ENCODE peak calls at places on chromosomes 11 and 22, in six cellular contexts. A is kidney epithelial cell, R is sigmoid colon, P is pancreas, O is psoas muscle, I is gastrocnemius medialis. Q is an unnamed sample.

GRCh38 chr22:17862646-17863181 is 88.4 kb upstream of the BID start:
- DNase-seq in A (no peak), R (no peak), P (no peak), O (no peak), I (no peak), Q (no peak)

GRCh38 chr22:44018594-44018993 is 5.5 kb upstream of the PARVB start:
- DNase-seq in A (no peak), R (no peak), P (no peak), O (no peak), I (no peak), Q (no peak)

GRCh38 chr11:12048936-12049790 is 40.7 kb upstream of the DKK3 start:
- DNase-seq in A (no peak), R (no peak), P (no peak), O (no peak), I (no peak), Q (no peak)

GRCh38 chr11:57977709-57978108 is 46.0 kb upstream of the OR9Q1 start:
- DNase-seq in A (no peak), R (no peak), P (peak), O (no peak), I (no peak), Q (no peak)

GRCh38 chr11:74319139-74319538 is 7.7 kb upstream of the P4HA3 start:
- DNase-seq in A (peak), R (no peak), P (no peak), O (no peak), I (no peak), Q (peak)

GRCh38 chr22:44998296-44998695 is 11.5 kb downstream of the PHF21B start:
- DNase-seq in A (no peak), R (no peak), P (no peak), O (no peak), I (no peak), Q (no peak)

GRCh38 chr11:126821832-126822231 is 178.7 kb downstream of the KIRREL3 start:
- DNase-seq in A (no peak), R (no peak), P (no peak), O (no peak), I (no peak), Q (no peak)

GRCh38 chr22:19291218-19291579 is 320 bp downstream of the CLTCL1 start:
- DNase-seq in A (no peak), R (peak), P (peak), O (peak), I (no peak), Q (no peak)

GRCh38 chr11:88799749-88800500 is 265.9 kb downstream of the GRM5 start:
- DNase-seq in A (no peak), R (no peak), P (no peak), O (no peak), I (no peak), Q (no peak)

GRCh38 chr11:12207384-12208150 is 97.2 kb downstream of the MICAL2 start:
- DNase-seq in A (peak), R (no peak), P (no peak), O (no peak), I (no peak), Q (no peak)

GRCh38 chr11:108204918-108205499 is 17.4 kb downstream of the NPAT start:
- DNase-seq in A (no peak), R (no peak), P (no peak), O (no peak), I (no peak), Q (no peak)
- TF ChIP-seq CTCF in A (no peak), R (no peak), P (no peak), O (no peak), I (no peak), Q (no peak)

GRCh38 chr11:103536335-103536722 is 427.1 kb downstream of the DYNC2H1 start:
- DNase-seq in A (no peak), R (no peak), P (no peak), O (no peak), I (no peak), Q (no peak)
- H3K4me3 ChIP-seq in A (no peak), R (no peak), P (no peak), O (peak), I (peak), Q (no peak)

GRCh38 chr22:41822289-41823057 is 10.4 kb upstream of the SREBF2 start:
- DNase-seq in A (no peak), R (no peak), P (no peak), O (no peak), I (no peak), Q (no peak)
- TF ChIP-seq CTCF in A (peak), R (peak), P (peak), O (peak), I (peak), Q (peak)

GRCh38 chr22:46539169-46539568 is 1.7 kb upstream of the CELSR1 start:
- DNase-seq in A (no peak), R (no peak), P (no peak), O (peak), I (no peak), Q (no peak)
- H3K4me3 ChIP-seq in A (peak), R (no peak), P (no peak), O (no peak), I (no peak), Q (no peak)

GRCh38 chr11:26227311-26227710 is 104.6 kb upstream of the ANO3 start:
- DNase-seq in A (no peak), R (no peak), P (no peak), O (no peak), I (no peak), Q (peak)
- TF ChIP-seq CTCF in A (peak), R (no peak), P (peak), O (peak), I (peak), Q (peak)

GRCh38 chr22:47156352-47157092 is 394.1 kb downstream of the TBC1D22A start:
- DNase-seq in A (no peak), R (no peak), P (peak), O (no peak), I (no peak), Q (no peak)

GRCh38 chr22:47154621-47155081 is 392.2 kb downstream of the TBC1D22A start:
- DNase-seq in A (no peak), R (peak), P (peak), O (peak), I (no peak), Q (no peak)

GRCh38 chr22:47155912-47156311 is 393.5 kb downstream of the TBC1D22A start:
- DNase-seq in A (no peak), R (no peak), P (no peak), O (no peak), I (no peak), Q (no peak)

GRCh38 chr22:47153854-47154542 is 391.5 kb downstream of the TBC1D22A start:
- DNase-seq in A (no peak), R (no peak), P (no peak), O (no peak), I (no peak), Q (no peak)

DNA sequence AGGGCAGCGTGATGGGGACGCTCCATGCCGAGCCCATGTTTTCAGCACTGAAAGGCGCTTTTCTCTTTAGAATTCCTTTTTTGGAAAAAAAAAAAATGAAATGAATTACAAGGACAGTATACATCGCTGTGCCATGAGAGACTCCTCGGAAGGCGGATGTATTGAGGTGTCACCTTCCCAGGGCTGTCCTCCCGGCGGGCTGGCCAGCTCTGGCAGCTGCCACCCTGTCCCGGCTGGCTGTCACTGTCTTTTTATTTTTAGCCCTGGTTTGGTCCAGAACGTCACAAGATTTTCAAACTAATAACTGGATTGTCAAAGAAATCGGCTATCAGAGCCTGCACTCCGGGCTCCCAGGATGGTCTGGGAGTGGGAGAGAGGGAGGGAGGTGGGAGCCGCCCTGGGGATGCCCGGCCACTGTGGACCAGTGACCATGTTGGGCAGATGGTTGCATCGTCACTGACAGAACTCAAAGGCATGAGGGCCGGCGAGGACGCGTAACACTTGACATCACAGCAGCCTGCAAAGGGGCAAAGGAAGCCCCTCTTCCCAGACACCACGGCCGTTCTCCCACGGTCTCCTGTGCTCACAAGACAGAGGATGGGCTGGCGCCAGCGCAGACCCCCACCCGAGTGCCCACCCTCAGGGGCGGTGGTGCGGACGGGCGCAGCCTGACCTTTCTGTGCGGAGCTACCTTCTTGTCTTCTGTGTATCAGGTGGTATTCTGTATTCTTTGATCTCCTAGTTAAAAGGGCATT is 392.9 kb downstream of the TBC1D22A start:
- DNase-seq in A (no peak), R (no peak), P (no peak), O (no peak), I (no peak), Q (no peak)
- H3K4me3 ChIP-seq in A (no peak), R (no peak), P (no peak), O (peak), I (peak), Q (no peak)

DNA sequence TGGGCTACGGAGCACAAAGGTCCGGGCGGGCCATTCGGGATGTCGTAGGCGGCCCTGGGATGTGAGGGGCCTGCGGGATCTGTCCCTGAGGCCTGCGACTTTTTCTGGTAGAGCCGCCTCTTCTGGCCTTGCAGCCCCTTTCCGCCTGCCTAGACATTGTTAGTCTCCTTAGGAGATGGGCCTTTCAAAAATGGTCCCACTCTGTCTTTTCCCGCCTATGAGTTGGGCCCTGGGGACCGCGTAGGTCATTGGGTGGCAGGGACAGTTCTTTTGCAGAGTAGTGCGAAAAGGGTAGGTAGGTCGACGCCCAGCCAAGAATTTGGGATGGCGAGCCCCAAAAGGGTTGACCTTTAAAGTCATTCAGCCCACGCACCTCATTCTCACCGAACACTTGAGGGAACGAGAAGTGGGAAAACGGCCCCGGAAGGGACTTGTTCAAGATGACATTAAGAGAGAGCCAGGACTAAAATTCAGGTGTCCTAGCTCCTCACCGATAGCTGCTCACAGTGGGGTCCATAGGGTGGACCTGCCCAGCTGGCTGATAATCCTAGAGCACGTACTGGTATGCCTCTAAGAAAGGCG is 785 bp downstream of the OTUB1 start:
- DNase-seq in A (no peak), R (peak), P (no peak), O (no peak), I (no peak), Q (no peak)
- TF ChIP-seq CTCF in A (no peak), R (no peak), P (no peak), O (no peak), I (no peak), Q (no peak)